ENCODE peak calls at places on chromosome X, in four cellular contexts. R, B, O and S are unnamed samples.
A peak's percentile ranks its signal among the peaks of the same experiment; 100 is the strongest.

GRCh38 chrX:136046295-136046894 is 61.2 kb downstream of the SLC9A6 start:
- DNase-seq in B (no peak), O (no peak), R (no peak), S (no peak)

GRCh38 chrX:103699243-103699642 is 11.5 kb upstream of the TMEM31 start:
- DNase-seq in R (no peak), B (no peak), O (no peak), S (no peak)

GRCh38 chrX:154043003-154043402 is 23.3 kb upstream of the IRAK1 start:
- DNase-seq in O (no peak), B (no peak), R (no peak), S (no peak)

GRCh38 chrX:53714580-53715335 is 28.2 kb upstream of the HUWE1 start:
- DNase-seq in R (no peak), O (peak; percentile 61), B (peak; percentile 18), S (no peak)

GRCh38 chrX:13201605-13202219 is 118.1 kb downstream of the ATXN3L start:
- DNase-seq in R (no peak), B (no peak), O (no peak), S (no peak)

GRCh38 chrX:131975851-131976250 is 47.3 kb upstream of the STK26 start:
- DNase-seq in B (no peak), O (no peak), R (no peak), S (no peak)

GRCh38 chrX:70444326-70445196 is at the start of gene DLG3:
- DNase-seq in B (no peak), R (no peak), O (no peak), S (no peak)

GRCh38 chrX:119410027-119410819 is 11.1 kb downstream of the SLC25A43 start:
- DNase-seq in O (peak; percentile 79), B (no peak), R (peak; percentile 16), S (no peak)

GRCh38 chrX:153216926-153217325 is 37.8 kb downstream of the MAGEA1 start:
- DNase-seq in B (no peak), R (no peak), O (no peak), S (no peak)

GRCh38 chrX:111098874-111099273 is 2.9 kb downstream of the PAK3 start:
- DNase-seq in R (no peak), O (peak; percentile 71), B (peak; percentile 38), S (peak; percentile 73)

GRCh38 chrX:314049-314448 is 4.5 kb downstream of the GTPBP6 start:
- DNase-seq in O (no peak), R (peak; percentile 11), B (no peak), S (peak; percentile 79)

GRCh38 chrX:12076046-12076445 is 62.2 kb upstream of the FRMPD4 start:
- DNase-seq in R (no peak), O (no peak), B (no peak), S (no peak)

GRCh38 chrX:32896132-32896531 is 315.2 kb downstream of the DMD start:
- DNase-seq in R (no peak), O (no peak), B (no peak), S (no peak)

GRCh38 chrX:108148524-108148923 is 56.9 kb downstream of the ATG4A start:
- DNase-seq in B (no peak), O (no peak), R (no peak), S (no peak)

GRCh38 chrX:78922754-78923153 is 22.4 kb upstream of the P2RY10 start:
- DNase-seq in O (no peak), B (no peak), R (no peak), S (no peak)

GRCh38 chrX:72037601-72038000 is 94.1 kb downstream of the RTL5 start:
- DNase-seq in R (no peak), B (no peak), O (peak; percentile 8), S (no peak)

GRCh38 chrX:44012484-44013096 is 39.4 kb upstream of the NDP start:
- DNase-seq in R (peak; percentile 20), B (no peak), O (peak; percentile 49), S (no peak)

GRCh38 chrX:107766470-107767140 is 9.0 kb downstream of the TSC22D3 start:
- DNase-seq in R (peak; percentile 46), O (no peak), B (no peak), S (no peak)

GRCh38 chrX:38817004-38817703 is 15.9 kb downstream of the MID1IP1 start:
- DNase-seq in O (peak; percentile 63), R (peak; percentile 59), B (no peak), S (no peak)

GRCh38 chrX:11464360-11464759 is 171.1 kb downstream of the AMELX start:
- DNase-seq in B (no peak), O (no peak), R (no peak), S (no peak)

GRCh38 chrX:114334473-114334982 is 249.4 kb upstream of the HTR2C start:
- DNase-seq in B (no peak), R (no peak), O (no peak), S (peak; percentile 45)

DNA sequence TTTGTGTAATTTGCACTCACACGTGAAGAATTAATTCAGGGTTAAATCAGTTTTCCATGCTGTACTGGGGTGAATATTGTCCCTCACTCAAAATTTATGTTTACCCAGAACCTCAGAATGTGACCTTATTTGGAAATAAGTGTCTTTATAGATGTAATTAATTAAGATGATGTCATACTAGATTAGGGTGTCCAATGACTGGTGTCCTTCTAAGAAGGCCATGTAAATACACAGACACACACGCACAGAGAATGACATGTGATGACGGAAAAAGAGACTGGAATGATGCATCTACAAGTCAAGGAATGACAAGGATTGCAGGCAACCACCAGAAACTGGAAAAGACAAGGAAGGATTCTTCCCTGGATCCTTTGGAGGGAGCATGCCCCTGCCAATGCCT is 84.6 kb upstream of the GPR34 start:
- DNase-seq in O (no peak), R (no peak), B (no peak), S (no peak)
- H3K27ac ChIP-seq in O (no peak overlapping the region), R (peak overlapping the region; percentile 54), B (no peak overlapping the region), S (no peak overlapping the region)

DNA sequence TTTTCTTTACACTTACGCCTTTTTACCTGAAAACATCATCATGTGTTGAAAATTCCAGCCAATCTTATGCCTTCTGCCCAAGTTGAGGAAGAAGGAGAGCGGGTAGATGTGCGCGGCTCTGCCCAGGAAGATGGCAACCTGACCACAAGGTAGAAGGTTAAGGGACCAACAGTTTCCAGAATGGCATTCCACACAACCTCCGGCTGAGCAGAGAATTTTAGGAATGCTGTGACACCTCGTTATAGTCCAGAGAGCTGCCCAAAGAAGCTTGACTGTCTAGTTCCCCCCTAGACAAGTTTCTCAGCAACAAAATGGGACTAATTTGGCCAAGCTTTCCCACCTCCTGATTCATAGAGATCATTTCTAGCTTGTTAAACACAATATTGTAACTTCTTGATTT is 75.1 kb downstream of the CHST7 start:
- DNase-seq in R (no peak), B (no peak), O (no peak), S (no peak)
- H3K27ac ChIP-seq in R (no peak overlapping the region), B (no peak overlapping the region), O (no peak overlapping the region), S (no peak overlapping the region)

GRCh38 chrX:39903343-39903742 is 194.4 kb downstream of the BCOR start:
- DNase-seq in O (no peak), B (no peak), R (no peak), S (no peak)

GRCh38 chrX:39904816-39905474 is 192.8 kb downstream of the BCOR start:
- DNase-seq in O (no peak), B (no peak), R (no peak), S (no peak)

GRCh38 chrX:39905946-39906345 is 191.8 kb downstream of the BCOR start:
- DNase-seq in R (no peak), O (no peak), B (no peak), S (no peak)

GRCh38 chrX:39903937-39904336 is 193.8 kb downstream of the BCOR start:
- DNase-seq in B (no peak), R (no peak), O (no peak), S (no peak)

DNA sequence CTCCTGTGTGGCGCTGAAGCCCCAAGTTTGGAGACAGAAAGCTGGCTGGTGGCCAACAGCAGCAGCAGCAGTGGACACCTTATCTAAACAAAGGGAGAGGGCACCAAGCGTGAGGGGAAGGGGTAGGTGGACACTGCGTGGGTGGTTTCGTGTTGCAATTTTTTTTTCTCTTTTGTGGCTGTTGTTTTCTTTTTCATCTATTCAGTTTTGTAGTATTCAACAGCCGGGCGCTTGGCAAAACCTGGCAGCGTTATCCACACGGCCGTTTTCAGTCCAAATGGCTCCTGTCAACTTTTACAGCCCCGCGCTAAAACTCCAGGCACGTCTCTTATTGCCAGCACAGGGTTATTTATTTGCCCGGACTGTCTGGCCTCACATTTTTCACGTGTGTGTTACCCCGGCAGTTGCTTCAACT is 192.3 kb downstream of the BCOR start:
- DNase-seq in O (no peak), R (no peak), B (no peak), S (no peak)
- H3K27ac ChIP-seq in O (no peak overlapping the region), R (no peak overlapping the region), B (no peak overlapping the region), S (no peak overlapping the region)

DNA sequence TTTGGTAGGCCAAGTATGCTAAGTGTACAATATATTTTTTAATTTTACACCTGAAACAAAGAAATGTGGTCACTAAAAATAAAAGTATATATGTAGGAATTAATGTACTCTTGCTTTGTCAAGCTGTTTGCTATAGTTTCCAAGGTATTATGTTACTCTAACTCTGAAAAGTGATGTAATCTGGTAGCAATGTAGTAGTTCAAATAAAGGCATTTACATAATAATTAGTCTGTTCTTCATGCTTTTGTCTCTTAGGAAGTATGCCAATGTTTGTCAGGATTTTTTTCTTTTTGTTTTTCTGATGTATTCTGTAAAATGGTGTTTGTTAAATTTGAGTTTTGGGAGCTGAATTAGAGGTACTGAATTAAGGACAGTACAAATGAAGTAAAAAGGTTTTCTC is 89.5 kb downstream of the PLS3 start:
- DNase-seq in O (no peak), R (no peak), B (no peak), S (no peak)
- H3K27ac ChIP-seq in O (no peak overlapping the region), R (no peak overlapping the region), B (no peak overlapping the region), S (no peak overlapping the region)